ENCODE peak calls at places on chromosomes 3 and 15, in nine cellular contexts. One of them, this sample, is unnamed.

GRCh38 chr3:179880868-179881267 is 155.9 kb downstream of the PEX5L start:
- DNase-seq in body of pancreas: no peak
- DNase-seq in uterus: no peak
- DNase-seq in transverse colon: no peak
- DNase-seq in A549: no peak
- DNase-seq in suprapubic skin: no peak
- DNase-seq in ovary: no peak
- DNase-seq in IMR-90: no peak
- DNase-seq in sigmoid colon: no peak
- DNase-seq in this sample: no peak

GRCh38 chr3:124229407-124229806 is 237.5 kb upstream of the ROPN1 start:
- DNase-seq in body of pancreas: no peak
- DNase-seq in uterus: no peak
- DNase-seq in transverse colon: no peak
- DNase-seq in A549: no peak
- DNase-seq in suprapubic skin: no peak
- DNase-seq in ovary: no peak
- DNase-seq in IMR-90: no peak
- DNase-seq in sigmoid colon: no peak
- DNase-seq in this sample: no peak

GRCh38 chr3:65930650-65931049 is 108.1 kb downstream of the MAGI1 start:
- DNase-seq in body of pancreas: no peak
- DNase-seq in uterus: no peak
- DNase-seq in transverse colon: no peak
- DNase-seq in A549: no peak
- DNase-seq in suprapubic skin: no peak
- DNase-seq in ovary: no peak
- DNase-seq in IMR-90: no peak
- DNase-seq in sigmoid colon: no peak
- DNase-seq in this sample: no peak

GRCh38 chr3:123799544-123800351 is 84.4 kb downstream of the MYLK start:
- DNase-seq in body of pancreas: no peak
- DNase-seq in uterus: no peak
- DNase-seq in transverse colon: peak; percentile 67
- DNase-seq in A549: peak; percentile 18
- DNase-seq in suprapubic skin: no peak
- DNase-seq in ovary: no peak
- DNase-seq in IMR-90: peak; percentile 56
- DNase-seq in sigmoid colon: no peak
- DNase-seq in this sample: peak; percentile 15

GRCh38 chr3:66809579-66809958 is 188.5 kb upstream of the KBTBD8 start:
- DNase-seq in body of pancreas: no peak
- DNase-seq in uterus: no peak
- DNase-seq in transverse colon: no peak
- DNase-seq in A549: no peak
- DNase-seq in suprapubic skin: no peak
- DNase-seq in ovary: no peak
- DNase-seq in IMR-90: no peak
- DNase-seq in sigmoid colon: no peak
- DNase-seq in this sample: no peak

GRCh38 chr3:160929595-160929994 is 173.6 kb downstream of the PPM1L start:
- DNase-seq in body of pancreas: peak; percentile 25
- DNase-seq in uterus: no peak
- DNase-seq in transverse colon: peak; percentile 13
- DNase-seq in A549: peak; percentile 7
- DNase-seq in suprapubic skin: no peak
- DNase-seq in ovary: no peak
- DNase-seq in IMR-90: no peak
- DNase-seq in sigmoid colon: peak; percentile 69
- DNase-seq in this sample: no peak

GRCh38 chr3:27095588-27096222 is 273.5 kb downstream of the NEK10 start:
- DNase-seq in body of pancreas: no peak
- DNase-seq in uterus: no peak
- DNase-seq in transverse colon: no peak
- DNase-seq in A549: no peak
- DNase-seq in suprapubic skin: no peak
- DNase-seq in ovary: no peak
- DNase-seq in IMR-90: no peak
- DNase-seq in sigmoid colon: no peak
- DNase-seq in this sample: no peak

GRCh38 chr3:161149529-161149928 is 44.4 kb upstream of the B3GALNT1 start:
- DNase-seq in body of pancreas: no peak
- DNase-seq in uterus: no peak
- DNase-seq in transverse colon: no peak
- DNase-seq in A549: no peak
- DNase-seq in suprapubic skin: no peak
- DNase-seq in ovary: no peak
- DNase-seq in IMR-90: no peak
- DNase-seq in sigmoid colon: no peak
- DNase-seq in this sample: no peak

GRCh38 chr3:134327594-134327975 is 46.7 kb downstream of the AMOTL2 start:
- DNase-seq in body of pancreas: no peak
- DNase-seq in uterus: peak; percentile 43
- DNase-seq in transverse colon: no peak
- DNase-seq in A549: peak; percentile 85
- DNase-seq in suprapubic skin: no peak
- DNase-seq in ovary: no peak
- DNase-seq in IMR-90: peak; percentile 83
- DNase-seq in sigmoid colon: no peak
- DNase-seq in this sample: no peak

GRCh38 chr3:18234717-18235335 is 190.3 kb downstream of the SATB1 start:
- DNase-seq in body of pancreas: no peak
- DNase-seq in uterus: no peak
- DNase-seq in transverse colon: no peak
- DNase-seq in A549: no peak
- DNase-seq in suprapubic skin: no peak
- DNase-seq in ovary: no peak
- DNase-seq in IMR-90: no peak
- DNase-seq in sigmoid colon: no peak
- DNase-seq in this sample: no peak

GRCh38 chr3:183329543-183329942 is 76.5 kb downstream of the B3GNT5 start:
- DNase-seq in body of pancreas: no peak
- DNase-seq in uterus: no peak
- DNase-seq in transverse colon: no peak
- DNase-seq in A549: no peak
- DNase-seq in suprapubic skin: no peak
- DNase-seq in ovary: no peak
- DNase-seq in IMR-90: no peak
- DNase-seq in sigmoid colon: no peak
- DNase-seq in this sample: no peak

GRCh38 chr3:190070623-190071347 is 49.9 kb downstream of the P3H2 start:
- DNase-seq in body of pancreas: no peak
- DNase-seq in uterus: no peak
- DNase-seq in transverse colon: no peak
- DNase-seq in A549: no peak
- DNase-seq in suprapubic skin: no peak
- DNase-seq in ovary: no peak
- DNase-seq in IMR-90: peak; percentile 66
- DNase-seq in sigmoid colon: no peak
- DNase-seq in this sample: no peak

GRCh38 chr15:82810061-82810862 is 834 bp downstream of the WHAMM start:
- DNase-seq in body of pancreas: peak; percentile 58
- DNase-seq in uterus: peak; percentile 21
- DNase-seq in transverse colon: peak; percentile 37
- DNase-seq in A549: peak; percentile 49
- DNase-seq in suprapubic skin: peak; percentile 69
- DNase-seq in ovary: peak; percentile 42
- DNase-seq in IMR-90: peak; percentile 50
- DNase-seq in sigmoid colon: peak; percentile 67
- DNase-seq in this sample: no peak

GRCh38 chr15:38072507-38073277 is 138.3 kb downstream of the TMCO5A start:
- DNase-seq in body of pancreas: peak; percentile 48
- DNase-seq in uterus: peak; percentile 66
- DNase-seq in transverse colon: peak; percentile 74
- DNase-seq in A549: peak; percentile 81
- DNase-seq in suprapubic skin: peak; percentile 81
- DNase-seq in ovary: peak; percentile 67
- DNase-seq in IMR-90: peak; percentile 71
- DNase-seq in sigmoid colon: peak; percentile 84
- DNase-seq in this sample: peak; percentile 46
- TF ChIP-seq POLR2A in body of pancreas: peak; percentile 13
- TF ChIP-seq POLR2A in uterus: no peak
- TF ChIP-seq POLR2A in transverse colon: peak; percentile 63
- TF ChIP-seq POLR2A in A549: peak; percentile 21
- TF ChIP-seq POLR2A in suprapubic skin: peak; percentile 48
- TF ChIP-seq POLR2A in ovary: no peak
- TF ChIP-seq POLR2A in IMR-90: no peak
- TF ChIP-seq POLR2A in sigmoid colon: no peak
- TF ChIP-seq POLR2A in this sample: no peak

GRCh38 chr3:11541321-11542303 is 102.1 kb downstream of the VGLL4 start:
- DNase-seq in body of pancreas: no peak
- DNase-seq in uterus: no peak
- DNase-seq in transverse colon: no peak
- DNase-seq in A549: no peak
- DNase-seq in suprapubic skin: peak; percentile 50
- DNase-seq in ovary: peak; percentile 12
- DNase-seq in IMR-90: no peak
- DNase-seq in sigmoid colon: peak; percentile 62
- DNase-seq in this sample: peak; percentile 6

GRCh38 chr3:11542551-11542950 is 101.2 kb downstream of the VGLL4 start:
- DNase-seq in body of pancreas: no peak
- DNase-seq in uterus: no peak
- DNase-seq in transverse colon: no peak
- DNase-seq in A549: no peak
- DNase-seq in suprapubic skin: peak; percentile 55
- DNase-seq in ovary: peak; percentile 8
- DNase-seq in IMR-90: no peak
- DNase-seq in sigmoid colon: peak; percentile 53
- DNase-seq in this sample: no peak

GRCh38 chr3:11544413-11545181 is 99.1 kb downstream of the VGLL4 start:
- DNase-seq in body of pancreas: no peak
- DNase-seq in uterus: peak; percentile 48
- DNase-seq in transverse colon: no peak
- DNase-seq in A549: no peak
- DNase-seq in suprapubic skin: peak; percentile 66
- DNase-seq in ovary: peak; percentile 28
- DNase-seq in IMR-90: peak; percentile 18
- DNase-seq in sigmoid colon: peak; percentile 68
- DNase-seq in this sample: peak; percentile 12

GRCh38 chr3:11543948-11544387 is 99.7 kb downstream of the VGLL4 start:
- DNase-seq in body of pancreas: no peak
- DNase-seq in uterus: no peak
- DNase-seq in transverse colon: no peak
- DNase-seq in A549: no peak
- DNase-seq in suprapubic skin: peak; percentile 50
- DNase-seq in ovary: no peak
- DNase-seq in IMR-90: no peak
- DNase-seq in sigmoid colon: peak; percentile 54
- DNase-seq in this sample: no peak

GRCh38 chr3:11543141-11543947 is 100.4 kb downstream of the VGLL4 start:
- DNase-seq in body of pancreas: no peak
- DNase-seq in uterus: no peak
- DNase-seq in transverse colon: no peak
- DNase-seq in A549: no peak
- DNase-seq in suprapubic skin: peak; percentile 58
- DNase-seq in ovary: peak; percentile 18
- DNase-seq in IMR-90: no peak
- DNase-seq in sigmoid colon: peak; percentile 50
- DNase-seq in this sample: peak; percentile 12
- TF ChIP-seq CTCF in body of pancreas: no peak
- TF ChIP-seq CTCF in uterus: no peak
- TF ChIP-seq CTCF in transverse colon: no peak
- TF ChIP-seq CTCF in A549: no peak
- TF ChIP-seq CTCF in suprapubic skin: no peak
- TF ChIP-seq CTCF in ovary: no peak
- TF ChIP-seq CTCF in IMR-90: no peak
- TF ChIP-seq CTCF in sigmoid colon: no peak
- TF ChIP-seq CTCF in this sample: no peak

GRCh38 chr15:92069308-92070244 is 216.1 kb downstream of the SLCO3A1 start:
- DNase-seq in body of pancreas: no peak
- DNase-seq in uterus: peak; percentile 44
- DNase-seq in transverse colon: peak; percentile 32
- DNase-seq in A549: peak; percentile 80
- DNase-seq in suprapubic skin: no peak
- DNase-seq in ovary: no peak
- DNase-seq in IMR-90: peak; percentile 80
- DNase-seq in sigmoid colon: no peak
- DNase-seq in this sample: no peak
- H3K4me3 ChIP-seq in body of pancreas: no peak overlapping the region
- H3K4me3 ChIP-seq in uterus: no peak overlapping the region
- H3K4me3 ChIP-seq in transverse colon: no peak overlapping the region
- H3K4me3 ChIP-seq in A549: peak overlapping the region; percentile 22
- H3K4me3 ChIP-seq in suprapubic skin: peak overlapping the region; percentile 28
- H3K4me3 ChIP-seq in ovary: no peak overlapping the region
- H3K4me3 ChIP-seq in IMR-90: no peak overlapping the region
- H3K4me3 ChIP-seq in sigmoid colon: no peak overlapping the region
- H3K4me3 ChIP-seq in this sample: peak overlapping the region; percentile 9

GRCh38 chr3:101676765-101677435 is at the start of gene ZBTB11:
- DNase-seq in body of pancreas: peak; percentile 100
- DNase-seq in uterus: peak; percentile 100
- DNase-seq in transverse colon: peak; percentile 100
- DNase-seq in A549: peak; percentile 100
- DNase-seq in suprapubic skin: peak; percentile 100
- DNase-seq in ovary: peak; percentile 100
- DNase-seq in IMR-90: peak; percentile 100
- DNase-seq in sigmoid colon: peak; percentile 100
- DNase-seq in this sample: peak; percentile 100

GRCh38 chr3:101676219-101676764 is 640 bp downstream of the ZBTB11 start:
- DNase-seq in body of pancreas: peak; percentile 92
- DNase-seq in uterus: peak; percentile 93
- DNase-seq in transverse colon: peak; percentile 96
- DNase-seq in A549: peak; percentile 95
- DNase-seq in suprapubic skin: peak; percentile 96
- DNase-seq in ovary: peak; percentile 96
- DNase-seq in IMR-90: peak; percentile 96
- DNase-seq in sigmoid colon: peak; percentile 97
- DNase-seq in this sample: peak; percentile 84

GRCh38 chr3:101674518-101674917 is 2.4 kb downstream of the ZBTB11 start:
- DNase-seq in body of pancreas: no peak
- DNase-seq in uterus: no peak
- DNase-seq in transverse colon: no peak
- DNase-seq in A549: no peak
- DNase-seq in suprapubic skin: no peak
- DNase-seq in ovary: no peak
- DNase-seq in IMR-90: no peak
- DNase-seq in sigmoid colon: no peak
- DNase-seq in this sample: no peak

GRCh38 chr3:101673953-101674352 is 3.0 kb downstream of the ZBTB11 start:
- DNase-seq in body of pancreas: no peak
- DNase-seq in uterus: no peak
- DNase-seq in transverse colon: no peak
- DNase-seq in A549: no peak
- DNase-seq in suprapubic skin: no peak
- DNase-seq in ovary: no peak
- DNase-seq in IMR-90: no peak
- DNase-seq in sigmoid colon: no peak
- DNase-seq in this sample: no peak

DNA sequence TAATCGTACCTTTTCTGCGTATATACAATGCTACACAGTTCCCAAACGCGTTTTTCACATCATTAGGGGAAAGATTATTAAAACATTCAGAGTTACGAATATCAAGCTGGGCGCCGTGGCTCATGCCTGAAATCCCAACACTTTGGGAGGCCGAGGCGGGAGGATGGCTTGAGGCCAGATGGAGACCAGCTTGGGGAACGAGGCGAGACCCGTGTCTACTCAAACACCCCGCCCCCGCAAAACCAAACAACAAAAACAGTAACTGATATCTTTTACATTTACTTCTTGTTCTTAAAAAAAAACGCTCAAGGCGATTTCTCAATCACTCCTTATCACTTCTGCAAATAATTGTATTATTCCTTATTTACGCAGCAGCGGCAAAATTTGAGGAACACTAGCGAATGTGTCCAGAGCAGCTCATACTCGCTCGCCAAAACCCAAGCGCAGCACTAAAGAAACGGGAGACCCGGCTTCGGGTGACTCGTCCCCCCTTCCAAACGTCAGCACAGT is 1.2 kb downstream of the ZBTB11 start:
- DNase-seq in body of pancreas: peak; percentile 55
- DNase-seq in uterus: peak; percentile 49
- DNase-seq in transverse colon: peak; percentile 30
- DNase-seq in A549: no peak
- DNase-seq in suprapubic skin: peak; percentile 80
- DNase-seq in ovary: peak; percentile 77
- DNase-seq in IMR-90: no peak
- DNase-seq in sigmoid colon: no peak
- DNase-seq in this sample: peak; percentile 35
- TF ChIP-seq POLR2A in body of pancreas: no peak
- TF ChIP-seq POLR2A in uterus: no peak
- TF ChIP-seq POLR2A in transverse colon: no peak
- TF ChIP-seq POLR2A in A549: no peak
- TF ChIP-seq POLR2A in suprapubic skin: no peak
- TF ChIP-seq POLR2A in ovary: no peak
- TF ChIP-seq POLR2A in IMR-90: peak; percentile 94
- TF ChIP-seq POLR2A in sigmoid colon: no peak
- TF ChIP-seq POLR2A in this sample: no peak

This sample was measured in tibial nerve.